ENCODE peak calls at places on chromosome 1, in four cellular contexts. M is mammary epithelial cell; C is CD8-positive, alpha-beta T cell; B is uterus. Y is an unnamed sample.

GRCh38 chr1:18941221-18942141 is 15.0 kb downstream of the IFFO2 start:
- DNase-seq in M (peak; percentile 98), C (no peak), B (no peak), Y (no peak)

GRCh38 chr1:167795810-167796740 is 74.3 kb downstream of the MPZL1 start:
- DNase-seq in M (peak; percentile 71), C (no peak), B (no peak), Y (no peak)

GRCh38 chr1:12146343-12147112 is 20.3 kb upstream of the TNFRSF1B start:
- DNase-seq in M (peak; percentile 52), C (no peak), B (no peak), Y (no peak)

GRCh38 chr1:208654241-208654640 is 410.1 kb upstream of the PLXNA2 start:
- DNase-seq in M (peak; percentile 20), C (no peak), B (no peak), Y (no peak)

GRCh38 chr1:157369808-157370521 is 182.3 kb downstream of the FCRL5 start:
- DNase-seq in M (peak; percentile 50), C (peak; percentile 27), B (peak; percentile 38), Y (no peak)

GRCh38 chr1:21929951-21930615 is 7.0 kb downstream of the HSPG2 start:
- DNase-seq in M (no peak), C (no peak), B (peak; percentile 63), Y (peak; percentile 40)

GRCh38 chr1:244388961-244389360 is 62.7 kb downstream of the ADSS2 start:
- DNase-seq in M (no peak), C (no peak), B (no peak), Y (no peak)

GRCh38 chr1:116954450-116954849 is 44.7 kb downstream of the PTGFRN start:
- DNase-seq in M (no peak), C (no peak), B (peak; percentile 44), Y (no peak)

GRCh38 chr1:90989302-90989701 is 32.5 kb downstream of the ZNF644 start:
- DNase-seq in M (no peak), C (no peak), B (no peak), Y (no peak)

GRCh38 chr1:206411321-206411720 is 59.0 kb upstream of the IKBKE start:
- DNase-seq in M (no peak), C (no peak), B (no peak), Y (no peak)

GRCh38 chr1:228310162-228310792 is 96.4 kb downstream of the TRIM11 start:
- DNase-seq in M (no peak), C (no peak), B (no peak), Y (no peak)

GRCh38 chr1:203153051-203153988 is 22.3 kb downstream of the MYBPH start:
- DNase-seq in M (no peak), C (no peak), B (no peak), Y (no peak)

GRCh38 chr1:89780721-89781120 is 40.1 kb upstream of the LRRC8D start:
- DNase-seq in M (peak; percentile 50), C (no peak), B (no peak), Y (no peak)

GRCh38 chr1:227357229-227358078 is 39.2 kb upstream of the CDC42BPA start:
- DNase-seq in M (peak; percentile 70), C (no peak), B (peak; percentile 67), Y (peak; percentile 47)

GRCh38 chr1:209717818-209718217 is 13.2 kb downstream of the HSD11B1 start:
- DNase-seq in M (no peak), C (no peak), B (no peak), Y (no peak)

GRCh38 chr1:156356875-156357534 is 12.0 kb upstream of the RHBG start:
- DNase-seq in M (peak; percentile 61), C (peak; percentile 53), B (no peak), Y (peak; percentile 47)

GRCh38 chr1:209647212-209647611 is 5.0 kb downstream of the LAMB3 start:
- DNase-seq in M (peak; percentile 32), C (no peak), B (no peak), Y (no peak)

GRCh38 chr1:36882536-36883285 is 151.6 kb downstream of the GRIK3 start:
- DNase-seq in M (no peak), C (no peak), B (no peak), Y (no peak)

GRCh38 chr1:24737368-24738117 is 7.7 kb upstream of the CLIC4 start:
- DNase-seq in M (no peak), C (no peak), B (no peak), Y (no peak)

GRCh38 chr1:206460846-206461426 is 9.3 kb upstream of the IKBKE start:
- DNase-seq in M (no peak), C (no peak), B (no peak), Y (no peak)

GRCh38 chr1:205291577-205291976 is 30.0 kb downstream of the NUAK2 start:
- DNase-seq in M (no peak), C (no peak), B (no peak), Y (no peak)

GRCh38 chr1:55541296-55541695 is 326.1 kb upstream of the USP24 start:
- DNase-seq in M (peak; percentile 73), C (no peak), B (no peak), Y (no peak)

GRCh38 chr1:8018492-8019228 is 7.4 kb downstream of the ERRFI1 start:
- DNase-seq in M (no peak), C (no peak), B (no peak), Y (no peak)

GRCh38 chr1:167747988-167748387 is 26.2 kb downstream of the MPZL1 start:
- DNase-seq in M (no peak), C (no peak), B (no peak), Y (no peak)

GRCh38 chr1:10033359-10033845 is 644 bp downstream of the UBE4B start:
- DNase-seq in M (peak; percentile 61), C (no peak), B (no peak), Y (no peak)

GRCh38 chr1:48236716-48237470 is 14.4 kb downstream of the SLC5A9 start:
- DNase-seq in M (peak; percentile 34), C (no peak), B (no peak), Y (no peak)

GRCh38 chr1:52697795-52698674 is at the start of gene COA7:
- DNase-seq in M (peak; percentile 81), C (peak; percentile 41), B (peak; percentile 80), Y (peak; percentile 86)

GRCh38 chr1:54987830-54988705 is 7.6 kb downstream of the TMEM61 start:
- DNase-seq in M (no peak), C (no peak), B (no peak), Y (no peak)

GRCh38 chr1:107430540-107431228 is 289.8 kb downstream of the NTNG1 start:
- DNase-seq in M (peak; percentile 24), C (no peak), B (peak; percentile 20), Y (no peak)

GRCh38 chr1:3504823-3505155 is 50.3 kb downstream of the ARHGEF16 start:
- DNase-seq in M (no peak), C (no peak), B (no peak), Y (no peak)

GRCh38 chr1:43587001-43587400 is 56.3 kb downstream of the PTPRF start:
- DNase-seq in M (no peak), C (no peak), B (no peak), Y (no peak)

GRCh38 chr1:6888268-6888667 is 103.0 kb downstream of the CAMTA1 start:
- DNase-seq in M (peak; percentile 30), C (no peak), B (no peak), Y (no peak)

GRCh38 chr1:62301726-62302390 is 17.4 kb downstream of the KANK4 start:
- DNase-seq in M (no peak), C (no peak), B (no peak), Y (no peak)

GRCh38 chr1:206891412-206891811 is 5.8 kb upstream of the IL24 start:
- DNase-seq in M (no peak), C (no peak), B (no peak), Y (no peak)

GRCh38 chr1:64743954-64744491 is 852 bp upstream of the RAVER2 start:
- DNase-seq in M (peak; percentile 1), C (no peak), B (no peak), Y (no peak)

GRCh38 chr1:54800899-54801759 is at the start of gene TTC22:
- DNase-seq in M (peak; percentile 72), C (peak; percentile 56), B (no peak), Y (no peak)

GRCh38 chr1:179082308-179083030 is 599 bp downstream of the TOR3A start:
- DNase-seq in M (peak; percentile 47), C (no peak), B (no peak), Y (peak; percentile 39)

GRCh38 chr1:21297975-21298374 is 7.7 kb upstream of the ECE1 start:
- DNase-seq in M (no peak), C (no peak), B (no peak), Y (no peak)

GRCh38 chr1:238099871-238100270 is 209.1 kb upstream of the ZP4 start:
- DNase-seq in M (peak; percentile 2), C (no peak), B (no peak), Y (no peak)

GRCh38 chr1:20233394-20233793 is 47.1 kb upstream of the PLA2G2C start:
- DNase-seq in M (peak; percentile 11), C (no peak), B (no peak), Y (no peak)

DNA sequence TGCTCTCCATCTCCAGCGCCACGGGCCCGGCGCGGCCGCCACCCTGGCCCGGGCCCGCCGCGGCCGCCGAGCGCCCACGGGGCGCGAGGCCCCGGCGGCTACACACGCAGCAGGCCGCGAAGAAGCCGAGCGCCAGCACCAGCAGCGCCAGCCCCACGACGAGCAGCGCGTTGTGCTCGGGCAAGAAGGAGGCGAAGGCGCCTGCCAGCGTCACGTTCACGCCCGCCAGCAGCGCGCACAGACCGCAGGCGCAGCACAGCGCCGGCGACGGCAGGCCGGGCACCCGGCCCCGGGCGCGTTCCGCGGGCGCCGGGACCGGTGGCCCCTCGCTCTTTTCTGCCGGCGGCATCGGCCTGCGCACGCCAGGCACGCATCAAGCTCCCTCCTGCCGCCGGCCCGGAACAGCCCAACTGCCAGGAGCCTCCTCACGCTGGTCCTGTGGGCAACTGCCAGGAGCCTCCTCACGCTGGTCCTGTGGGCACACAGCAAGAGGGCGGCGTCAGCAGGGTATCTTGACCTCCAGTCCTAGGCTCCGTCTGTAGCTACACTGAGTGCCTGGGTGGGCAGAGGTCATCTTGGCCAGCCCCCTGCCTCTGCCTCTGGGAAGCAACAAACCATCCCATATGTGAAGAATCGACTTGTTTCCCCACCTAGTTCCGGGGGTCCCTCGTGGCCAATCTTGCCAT is 18.1 kb downstream of the KNCN start:
- DNase-seq in M (no peak), C (peak; percentile 34), B (no peak), Y (no peak)
- H3K4me3 ChIP-seq in M (peak overlapping the region; percentile 44), C (peak overlapping the region; percentile 42), B (peak overlapping the region; percentile 7), Y (peak overlapping the region; percentile 34)

DNA sequence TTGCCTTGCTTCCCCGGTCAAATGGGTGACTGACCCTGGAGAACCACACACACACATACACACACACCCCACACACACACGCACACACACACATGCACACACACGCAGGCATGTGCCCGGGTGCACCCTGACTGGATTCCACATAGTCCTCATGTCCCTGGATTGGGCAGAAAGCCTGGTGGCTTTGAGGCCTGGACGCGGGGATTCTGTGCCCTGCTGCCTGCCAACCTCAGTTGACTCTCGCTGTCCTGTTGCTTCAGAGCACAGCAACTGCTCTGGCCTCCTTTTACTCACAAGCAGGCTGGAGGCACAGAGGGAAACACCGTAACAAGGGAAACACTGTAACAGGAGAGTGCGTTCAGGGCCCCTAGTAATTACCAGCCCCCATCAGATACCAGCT is 6.4 kb downstream of the RORC start:
- DNase-seq in M (no peak), C (no peak), B (no peak), Y (no peak)
- H3K4me1 ChIP-seq in M (peaks cover 7% of the 10 kb centered on the region), C (peaks cover 52% of the 10 kb centered on the region), B (no peaks in the 10 kb centered on the region), Y (peaks cover 18% of the 10 kb centered on the region)

DNA sequence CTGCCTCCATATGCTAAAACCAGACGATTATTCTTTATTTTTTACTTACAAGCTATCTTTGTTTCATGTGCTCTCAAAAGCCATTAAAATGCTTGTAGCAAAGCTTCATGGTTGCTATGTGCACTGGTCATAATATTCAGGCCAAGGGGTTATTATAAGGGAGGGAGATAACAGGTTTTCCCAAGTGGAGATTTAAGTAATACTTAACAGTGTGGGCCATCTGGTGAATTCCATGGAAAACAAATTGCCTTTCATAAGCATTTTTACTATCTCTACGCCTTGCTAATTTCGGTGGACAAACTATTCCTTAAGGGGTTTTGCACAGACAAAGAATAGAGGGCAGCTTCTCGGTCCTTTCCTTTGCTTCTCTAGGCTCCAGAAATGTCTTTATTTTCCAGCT is 137.8 kb downstream of the NUF2 start:
- DNase-seq in M (no peak), C (no peak), B (no peak), Y (no peak)
- H3K9me3 ChIP-seq in M (no peaks in the 10 kb centered on the region), C (no peaks in the 10 kb centered on the region), B (no peaks in the 10 kb centered on the region), Y (no peaks in the 10 kb centered on the region)

GRCh38 chr1:118984990-118985608 is 3.0 kb downstream of the TBX15 start:
- DNase-seq in M (no peak), C (no peak), B (no peak), Y (no peak)
- H3K4me3 ChIP-seq in M (no peak overlapping the region), C (no peak overlapping the region), B (no peak overlapping the region), Y (no peak overlapping the region)